ENCODE peak calls at places on chromosomes 13 and 19, in nine cellular contexts. Q is stimulated activated CD4-positive, alpha-beta T cell treated with anti-CD3 and anti-CD28 coated beads, Interleukin-15, amount 100 ng/mL, for 48 hours; C is NCI-H460; D is activated naive CD4-positive, alpha-beta T cell treated with anti-CD3 and anti-CD28 coated beads, Interleukin-2, amount 50 U/mL, for 72 hours; T is cardiac fibroblast; Z is effector CD4-positive, alpha-beta T cell; L is iPS-NIHi11; G is substantia nigra; S is mesendoderm. F is an unnamed sample.

GRCh38 chr13:110874508-110874960 is 40.3 kb downstream of the ANKRD10 start:
- DNase-seq in Q (peak), C (peak), D (no peak), T (peak), Z (peak), L (peak), G (peak), S (peak), F (peak)

GRCh38 chr19:610801-611505 is 21.3 kb downstream of the HCN2 start:
- DNase-seq in Q (peak), C (no peak), D (no peak), T (peak), Z (peak), L (peak), G (no peak), S (no peak), F (peak)

GRCh38 chr19:39017646-39018045 is 14.7 kb downstream of the FBXO27 start:
- DNase-seq in Q (no peak), C (no peak), D (no peak), T (no peak), Z (no peak), L (no peak), G (no peak), S (no peak), F (no peak)

GRCh38 chr19:39433480-39434079 is 2.2 kb downstream of the RPS16 start:
- DNase-seq in Q (no peak), C (no peak), D (no peak), T (no peak), Z (no peak), L (no peak), G (no peak), S (no peak), F (no peak)

GRCh38 chr13:40179421-40179820 is 487.0 kb downstream of the FOXO1 start:
- DNase-seq in Q (no peak), C (peak), D (no peak), T (no peak), Z (no peak), L (no peak), G (no peak), S (no peak), F (no peak)

GRCh38 chr19:35908010-35908441 is at the start of gene TYROBP:
- DNase-seq in Q (no peak), C (no peak), D (no peak), T (no peak), Z (no peak), L (no peak), G (no peak), S (no peak), F (no peak)

GRCh38 chr13:59461411-59461810 is 702.3 kb downstream of the DIAPH3 start:
- DNase-seq in Q (no peak), C (no peak), D (no peak), T (no peak), Z (no peak), L (no peak), G (no peak), S (no peak), F (no peak)

GRCh38 chr13:45989607-45990006 is 62.9 kb downstream of the ZC3H13 start:
- DNase-seq in Q (no peak), C (no peak), D (no peak), T (peak), Z (no peak), L (no peak), G (no peak), S (no peak), F (peak)

GRCh38 chr13:41985788-41986508 is 25.0 kb upstream of the VWA8 start:
- DNase-seq in Q (no peak), C (no peak), D (no peak), T (peak), Z (no peak), L (no peak), G (no peak), S (no peak), F (peak)

GRCh38 chr13:100517135-100517534 is 71.5 kb downstream of the GGACT start:
- DNase-seq in Q (no peak), C (no peak), D (no peak), T (no peak), Z (no peak), L (no peak), G (no peak), S (no peak), F (no peak)

GRCh38 chr19:18377026-18377425 is 8.9 kb upstream of the GDF15 start:
- DNase-seq in Q (no peak), C (no peak), D (no peak), T (no peak), Z (no peak), L (no peak), G (no peak), S (no peak), F (no peak)

GRCh38 chr19:5070922-5071321 is 102.0 kb downstream of the KDM4B start:
- DNase-seq in Q (no peak), C (no peak), D (no peak), T (no peak), Z (no peak), L (no peak), G (no peak), S (no peak), F (no peak)

GRCh38 chr13:67308004-67308772 is 78.1 kb upstream of the PCDH9 start:
- DNase-seq in Q (no peak), C (no peak), D (no peak), T (peak), Z (no peak), L (no peak), G (no peak), S (peak), F (no peak)

GRCh38 chr13:54433511-54434206 is 1405.0 kb downstream of the OLFM4 start:
- DNase-seq in Q (no peak), C (no peak), D (no peak), T (no peak), Z (no peak), L (no peak), G (no peak), S (no peak), F (no peak)

GRCh38 chr19:1799695-1800342 is 12.3 kb downstream of the ATP8B3 start:
- DNase-seq in Q (no peak), C (no peak), D (no peak), T (no peak), Z (no peak), L (no peak), G (no peak), S (no peak), F (no peak)

GRCh38 chr13:72853000-72853399 is 71.1 kb downstream of the PIBF1 start:
- DNase-seq in Q (no peak), C (no peak), D (no peak), T (no peak), Z (no peak), L (no peak), G (no peak), S (no peak), F (peak)

GRCh38 chr19:5801796-5802616 is 2.9 kb upstream of the NRTN start:
- DNase-seq in Q (no peak), C (no peak), D (no peak), T (no peak), Z (no peak), L (peak), G (no peak), S (peak), F (peak)

GRCh38 chr19:17329061-17329767 is 5.4 kb downstream of the ANO8 start:
- DNase-seq in Q (no peak), C (no peak), D (no peak), T (no peak), Z (no peak), L (peak), G (no peak), S (no peak), F (no peak)

GRCh38 chr19:5313307-5313706 is 27.3 kb downstream of the PTPRS start:
- DNase-seq in Q (no peak), C (no peak), D (no peak), T (no peak), Z (no peak), L (no peak), G (no peak), S (no peak), F (no peak)

GRCh38 chr13:26605845-26606244 is 48.4 kb downstream of the WASF3 start:
- DNase-seq in Q (no peak), C (no peak), D (no peak), T (no peak), Z (no peak), L (peak), G (no peak), S (peak), F (no peak)

GRCh38 chr19:7505682-7506384 is 10.1 kb upstream of the ZNF358 start:
- DNase-seq in Q (peak), C (no peak), D (no peak), T (no peak), Z (no peak), L (peak), G (no peak), S (peak), F (no peak)

GRCh38 chr19:58545286-58546068 is 1.6 kb downstream of the TRIM28 start:
- DNase-seq in Q (no peak), C (no peak), D (no peak), T (no peak), Z (no peak), L (no peak), G (no peak), S (no peak), F (no peak)

GRCh38 chr19:29579308-29579910 is 26.7 kb upstream of the POP4 start:
- DNase-seq in Q (no peak), C (no peak), D (no peak), T (no peak), Z (no peak), L (no peak), G (no peak), S (no peak), F (no peak)

GRCh38 chr13:43546260-43546659 is 240.5 kb downstream of the ENOX1 start:
- DNase-seq in Q (no peak), C (no peak), D (no peak), T (no peak), Z (no peak), L (no peak), G (no peak), S (peak), F (peak)

GRCh38 chr19:37983153-37983552 is 76.1 kb downstream of the SIPA1L3 start:
- DNase-seq in Q (no peak), C (no peak), D (no peak), T (no peak), Z (no peak), L (no peak), G (no peak), S (no peak), F (no peak)

GRCh38 chr13:40191186-40191980 is 475.1 kb downstream of the FOXO1 start:
- DNase-seq in Q (no peak), C (no peak), D (no peak), T (no peak), Z (no peak), L (no peak), G (no peak), S (no peak), F (no peak)

GRCh38 chr19:4704317-4704673 is 19.3 kb downstream of the DPP9 start:
- DNase-seq in Q (no peak), C (no peak), D (no peak), T (no peak), Z (no peak), L (no peak), G (no peak), S (no peak), F (no peak)

GRCh38 chr19:53492153-53492552 is 24.6 kb downstream of the ZNF813 start:
- DNase-seq in Q (no peak), C (no peak), D (no peak), T (no peak), Z (no peak), L (no peak), G (no peak), S (no peak), F (no peak)

GRCh38 chr13:29436291-29436690 is 159.2 kb downstream of the SLC7A1 start:
- DNase-seq in Q (no peak), C (no peak), D (no peak), T (peak), Z (no peak), L (no peak), G (no peak), S (no peak), F (peak)

GRCh38 chr13:45544520-45544919 is 71.0 kb downstream of the ERICH6B start:
- DNase-seq in Q (no peak), C (no peak), D (no peak), T (no peak), Z (no peak), L (no peak), G (no peak), S (peak), F (no peak)

F was measured in fibroblast of mammary gland.